ENCODE peak calls at places on chromosome 22, in five cellular contexts. P is heart right ventricle, J is hippocampal formation, H is tibial artery, T is SK-N-DZ. M is an unnamed sample.

GRCh38 chr22:39220897-39221850 is 23.6 kb downstream of the PDGFB start:
- DNase-seq in J (no peak), T (no peak), P (no peak), H (no peak), M (no peak)

GRCh38 chr22:50292643-50293440 is 14.6 kb downstream of the PLXNB2 start:
- DNase-seq in P (no peak), J (no peak), T (no peak), H (no peak), M (no peak)

GRCh38 chr22:32804036-32804435 is 2.5 kb downstream of the TIMP3 start:
- DNase-seq in H (peak), T (no peak), P (no peak), J (no peak), M (no peak)

GRCh38 chr22:50684501-50684900 is 11.9 kb downstream of the SHANK3 start:
- DNase-seq in H (no peak), T (no peak), J (no peak), P (no peak), M (no peak)

GRCh38 chr22:29332886-29333496 is 17.5 kb upstream of the RASL10A start:
- DNase-seq in P (no peak), H (no peak), J (no peak), T (no peak), M (no peak)

GRCh38 chr22:49968831-49969661 is 8.5 kb downstream of the PIM3 start:
- DNase-seq in H (peak), T (no peak), J (no peak), P (peak), M (no peak)

GRCh38 chr22:37501610-37502341 is 15.6 kb upstream of the MFNG start:
- DNase-seq in H (peak), P (peak), T (no peak), J (no peak), M (no peak)

GRCh38 chr22:19789828-19790227 is 29.2 kb downstream of the TBX1 start:
- DNase-seq in P (no peak), T (no peak), J (no peak), H (no peak), M (no peak)

GRCh38 chr22:19761500-19762314 is 1.1 kb downstream of the TBX1 start:
- DNase-seq in H (no peak), J (no peak), T (no peak), P (no peak), M (no peak)